ENCODE peak calls at places on chromosomes 1 and 21, in ten cellular contexts. J is lung; V is PC-3; R is right lobe of liver; O is pancreas; C is heart right ventricle; A is right cardiac atrium; F is psoas muscle; Y is CD4-positive, CD25-positive, alpha-beta regulatory T cell; I is naive thymus-derived CD4-positive, alpha-beta T cell. Z is an unnamed sample.

GRCh38 chr1:232709339-232709738 is 79.4 kb upstream of the SIPA1L2 start:
- ATAC-seq in J (no peak), R (peak; percentile 21), I (no peak), Y (no peak), V (peak; percentile 66), C (no peak), A (no peak), F (no peak), O (no peak), Z (no peak)

GRCh38 chr1:69567847-69568434 is at the start of gene LRRC7:
- ATAC-seq in Y (no peak), J (no peak), I (no peak), R (peak; percentile 50), C (no peak), O (peak; percentile 44), A (peak; percentile 65), F (peak; percentile 51), V (peak; percentile 41), Z (peak; percentile 34)

GRCh38 chr21:28636988-28637691 is 355.5 kb downstream of the LTN1 start:
- ATAC-seq in I (peak; percentile 47), O (no peak), F (no peak), A (peak; percentile 22), Y (peak; percentile 58), V (peak; percentile 74), R (no peak), J (no peak), C (no peak), Z (no peak)

GRCh38 chr1:198212675-198213074 is 55.9 kb downstream of the NEK7 start:
- ATAC-seq in A (peak; percentile 42), I (peak; percentile 41), R (no peak), Y (no peak), V (no peak), O (no peak), J (peak; percentile 41), C (peak; percentile 24), F (peak; percentile 49), Z (no peak)

GRCh38 chr1:157073944-157074685 is 25.5 kb downstream of the ETV3L start:
- ATAC-seq in O (peak; percentile 53), R (peak; percentile 85), A (peak; percentile 47), J (no peak), C (peak; percentile 64), I (no peak), V (peak; percentile 35), Y (no peak), F (peak; percentile 78), Z (peak; percentile 58)

GRCh38 chr1:45669859-45670655 is 16.3 kb downstream of the GPBP1L1 start:
- ATAC-seq in I (no peak), A (no peak), R (no peak), O (no peak), V (no peak), F (peak; percentile 48), C (no peak), Y (no peak), J (no peak), Z (no peak)

GRCh38 chr1:31866450-31866801 is 50.6 kb upstream of the SPOCD1 start:
- ATAC-seq in F (no peak), O (no peak), R (no peak), J (no peak), A (no peak), C (no peak), V (no peak), Y (no peak), I (no peak), Z (no peak)

GRCh38 chr1:215081566-215082531 is 688 bp upstream of the KCNK2 start:
- ATAC-seq in A (no peak), J (no peak), Y (no peak), V (peak; percentile 5), O (no peak), F (peak; percentile 22), C (no peak), I (no peak), R (peak; percentile 24), Z (peak; percentile 12)

GRCh38 chr1:54588377-54588776 is 34.9 kb downstream of the FAM151A start:
- ATAC-seq in A (no peak), O (no peak), R (no peak), F (no peak), Y (no peak), J (no peak), I (no peak), V (no peak), C (no peak), Z (no peak)

GRCh38 chr1:52008074-52008809 is 17.7 kb upstream of the RAB3B start:
- ATAC-seq in C (no peak), Y (no peak), A (no peak), I (no peak), J (no peak), O (no peak), F (no peak), V (no peak), R (no peak), Z (no peak)

GRCh38 chr1:154440031-154440430 is 34.9 kb downstream of the IL6R start:
- ATAC-seq in F (no peak), C (no peak), R (no peak), I (peak; percentile 29), O (no peak), J (no peak), A (no peak), Y (no peak), V (no peak), Z (no peak)

GRCh38 chr1:167033646-167034045 is 44.6 kb downstream of the MAEL start:
- ATAC-seq in Y (no peak), R (peak; percentile 70), I (no peak), F (no peak), J (no peak), V (no peak), O (no peak), A (no peak), C (peak; percentile 88), Z (no peak)

GRCh38 chr1:67399594-67399993 is 30.6 kb downstream of the SERBP1 start:
- ATAC-seq in A (no peak), R (no peak), I (no peak), Y (no peak), O (no peak), C (no peak), J (no peak), V (no peak), F (no peak), Z (no peak)

GRCh38 chr1:212225416-212225815 is 59.8 kb upstream of the PPP2R5A start:
- ATAC-seq in F (no peak), Y (peak; percentile 36), A (peak; percentile 41), C (peak; percentile 21), V (no peak), I (peak; percentile 85), O (no peak), J (no peak), R (no peak), Z (no peak)

GRCh38 chr1:227654431-227654830 is 80.7 kb downstream of the JMJD4 start:
- ATAC-seq in R (no peak), V (no peak), C (no peak), F (no peak), I (no peak), A (no peak), O (no peak), Y (no peak), J (no peak), Z (no peak)
- H3K9me3 ChIP-seq in R (peaks cover 58% of the 10 kb centered on the region), V (peaks cover 94% of the 10 kb centered on the region), C (peaks cover 99% of the 10 kb centered on the region), F (peaks cover 97% of the 10 kb centered on the region), I (peaks cover 43% of the 10 kb centered on the region), A (peaks cover 11% of the 10 kb centered on the region), O (no peaks in the 10 kb centered on the region), Y (peaks cover 96% of the 10 kb centered on the region), J (peaks cover 11% of the 10 kb centered on the region), Z (peaks cover 22% of the 10 kb centered on the region)

DNA sequence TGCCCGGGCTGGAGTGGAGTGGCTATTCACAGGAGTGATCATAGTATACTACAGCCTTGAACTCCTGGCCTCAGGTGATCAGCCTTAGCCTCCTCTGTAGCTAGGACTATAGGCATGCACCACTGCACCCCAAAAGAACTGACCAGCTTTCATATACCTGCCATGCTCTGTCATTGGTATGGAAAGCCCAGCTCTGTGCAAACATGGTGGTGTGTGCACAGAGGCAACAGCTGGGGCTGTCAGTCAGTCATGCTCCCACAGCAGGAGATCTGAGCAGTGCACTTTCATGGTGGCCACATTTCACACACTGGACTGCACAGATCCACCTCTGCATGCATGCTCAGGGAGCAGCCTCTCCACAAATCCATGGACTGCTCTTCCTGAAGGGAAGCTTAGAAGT is 8.8 kb upstream of the JAK1 start:
- ATAC-seq in V (no peak), R (no peak), F (peak; percentile 22), A (no peak), J (no peak), I (no peak), C (peak; percentile 10), O (no peak), Y (no peak), Z (no peak)
- H3K9me3 ChIP-seq in V (no peaks in the 10 kb centered on the region), R (no peaks in the 10 kb centered on the region), F (no peaks in the 10 kb centered on the region), A (no peaks in the 10 kb centered on the region), J (no peaks in the 10 kb centered on the region), I (no peaks in the 10 kb centered on the region), C (no peaks in the 10 kb centered on the region), O (peaks cover 4% of the 10 kb centered on the region), Y (no peaks in the 10 kb centered on the region), Z (no peaks in the 10 kb centered on the region)

DNA sequence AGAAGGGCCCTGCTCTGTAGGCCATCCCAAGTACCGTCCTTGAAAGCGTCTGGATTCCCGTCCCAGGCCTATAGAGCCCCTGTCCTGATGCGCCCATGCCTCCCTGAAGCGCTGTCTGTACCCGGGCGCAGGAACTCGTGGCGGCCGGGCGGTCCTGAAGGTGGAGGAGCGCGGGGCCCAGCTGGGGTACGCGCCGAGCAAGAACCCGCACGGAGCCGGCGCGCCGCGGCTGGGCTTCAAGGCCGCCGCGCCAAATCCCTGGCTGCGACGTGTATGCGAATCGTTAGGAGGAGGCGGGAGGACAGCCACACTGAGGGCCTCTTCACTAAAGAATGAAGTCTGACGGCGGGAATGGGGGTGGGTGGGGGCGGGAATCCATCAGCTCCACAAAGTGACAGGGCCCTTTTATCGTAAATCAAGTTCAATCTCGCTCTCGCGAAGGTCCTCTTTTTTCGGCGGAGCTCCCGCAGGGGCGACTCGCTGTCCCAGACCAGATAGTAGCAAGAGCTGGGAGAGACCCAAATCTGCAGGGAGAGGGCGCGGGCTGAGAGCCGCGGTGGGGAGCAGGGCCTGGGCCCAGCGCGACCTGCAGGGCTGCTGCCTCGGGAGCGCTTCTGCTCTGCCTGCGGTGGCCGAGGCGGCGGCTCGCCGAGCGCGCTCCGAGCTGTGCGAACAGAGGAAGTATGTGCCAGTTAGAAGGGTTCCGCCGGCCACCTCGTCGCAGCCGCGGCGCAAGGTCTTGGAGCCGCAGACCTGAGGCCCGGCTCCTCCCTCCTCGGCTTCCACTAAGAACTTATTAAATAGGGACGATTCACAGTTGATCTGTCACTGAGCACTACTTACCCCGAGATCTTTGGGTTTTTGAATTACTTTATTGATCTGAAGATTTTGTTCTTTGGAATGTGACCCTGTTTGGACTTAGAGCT is 10.4 kb downstream of the BARHL2 start:
- ATAC-seq in C (peak; percentile 75), J (peak; percentile 49), O (peak; percentile 85), Y (peak; percentile 66), V (peak; percentile 48), I (peak; percentile 59), A (peak; percentile 76), R (peak; percentile 69), F (peak; percentile 61), Z (no peak)
- H3K9me3 ChIP-seq in C (no peaks in the 10 kb centered on the region), J (peaks cover 2% of the 10 kb centered on the region), O (no peaks in the 10 kb centered on the region), Y (no peaks in the 10 kb centered on the region), V (no peaks in the 10 kb centered on the region), I (no peaks in the 10 kb centered on the region), A (no peaks in the 10 kb centered on the region), R (no peaks in the 10 kb centered on the region), F (no peaks in the 10 kb centered on the region), Z (no peaks in the 10 kb centered on the region)

DNA sequence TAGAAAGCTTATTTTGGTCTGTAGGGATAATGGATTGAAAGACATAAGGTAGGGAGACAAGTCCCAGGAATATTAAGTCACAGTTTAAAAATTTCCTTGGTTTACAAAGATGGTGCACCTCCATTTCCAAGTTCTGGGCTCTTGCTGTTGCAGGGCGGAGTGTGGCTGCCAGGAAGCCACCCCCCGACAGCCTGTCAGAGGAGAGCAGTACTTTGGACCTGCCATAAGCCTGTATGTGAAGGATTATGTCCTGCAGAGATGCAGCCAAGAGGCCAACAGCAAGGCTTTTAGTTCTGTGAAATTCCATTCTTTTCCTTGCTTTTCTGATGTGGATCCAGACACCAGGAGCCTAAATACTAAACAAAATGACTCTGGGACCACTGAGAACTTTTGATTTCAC is 31.9 kb upstream of the GTF2B start:
- ATAC-seq in J (no peak), C (no peak), Y (no peak), R (no peak), I (no peak), A (no peak), V (no peak), O (no peak), F (no peak), Z (no peak)
- H3K9me3 ChIP-seq in J (peaks cover 7% of the 10 kb centered on the region), C (no peaks in the 10 kb centered on the region), Y (peaks cover 1% of the 10 kb centered on the region), R (no peaks in the 10 kb centered on the region), I (peaks cover 4% of the 10 kb centered on the region), A (peaks cover 2% of the 10 kb centered on the region), V (no peaks in the 10 kb centered on the region), O (no peaks in the 10 kb centered on the region), F (no peaks in the 10 kb centered on the region), Z (peaks cover 16% of the 10 kb centered on the region)